ENCODE peak calls at places on chromosomes 3 and 15, in eight cellular contexts. L, K, X, J, B, I, T and Y are unnamed samples.
A peak's percentile ranks its signal among the peaks of the same experiment; 100 is the strongest.

GRCh38 chr15:31303434-31304073 is 23.1 kb upstream of the KLF13 start:
- DNase-seq in I (no peak), X (peak; percentile 59), J (peak; percentile 42), B (no peak), T (peak; percentile 8), K (no peak), L (peak; percentile 57), Y (no peak)

GRCh38 chr3:184760337-184761119 is 48.7 kb upstream of the MAGEF1 start:
- DNase-seq in K (no peak), J (no peak), B (peak; percentile 16), X (no peak), L (no peak), I (no peak), T (no peak), Y (no peak)

GRCh38 chr3:106421928-106422327 is 553.1 kb upstream of the CBLB start:
- DNase-seq in B (no peak), I (peak; percentile 10), X (no peak), L (no peak), J (peak; percentile 36), K (no peak), T (no peak), Y (no peak)

GRCh38 chr15:33923446-33923845 is 44.9 kb upstream of the CHRM5 start:
- DNase-seq in I (no peak), K (no peak), X (no peak), T (no peak), L (no peak), J (no peak), B (no peak), Y (no peak)

GRCh38 chr3:12004741-12005513 is 739 bp downstream of the SYN2 start:
- DNase-seq in I (no peak), L (no peak), B (peak; percentile 58), J (no peak), X (peak; percentile 71), K (peak; percentile 80), T (no peak), Y (no peak)

GRCh38 chr15:57555270-57555669 is 36.4 kb upstream of the MYZAP start:
- DNase-seq in J (peak; percentile 26), I (no peak), T (no peak), B (no peak), L (no peak), K (no peak), X (no peak), Y (peak; percentile 74)

GRCh38 chr3:107025961-107026360 is 351.3 kb upstream of the CCDC54 start:
- DNase-seq in X (no peak), J (no peak), B (no peak), T (no peak), K (no peak), L (no peak), I (no peak), Y (no peak)

GRCh38 chr3:3798641-3799113 is 554 bp upstream of the LRRN1 start:
- DNase-seq in X (peak; percentile 74), J (peak; percentile 12), B (peak; percentile 69), L (peak; percentile 83), T (no peak), I (no peak), K (peak; percentile 66), Y (no peak)

GRCh38 chr3:28856796-28857195 is 424.1 kb upstream of the RBMS3 start:
- DNase-seq in X (no peak), B (no peak), T (no peak), I (peak; percentile 23), L (no peak), J (peak; percentile 16), K (no peak), Y (peak; percentile 6)

GRCh38 chr15:61835476-61836106 is 224.7 kb downstream of the VPS13C start:
- DNase-seq in K (peak; percentile 81), B (peak; percentile 83), X (peak; percentile 89), J (peak; percentile 59), T (peak; percentile 61), L (peak; percentile 77), I (peak; percentile 60), Y (peak; percentile 52)

GRCh38 chr3:44721231-44722102 is 8.0 kb upstream of the ZNF501 start:
- DNase-seq in B (no peak), L (no peak), T (no peak), I (no peak), J (peak; percentile 26), K (no peak), X (no peak), Y (no peak)

GRCh38 chr3:35965908-35966307 is 326.6 kb downstream of the ARPP21 start:
- DNase-seq in T (no peak), I (peak; percentile 75), L (peak; percentile 47), X (no peak), K (peak; percentile 46), B (no peak), J (peak; percentile 71), Y (peak; percentile 38)

GRCh38 chr15:88208305-88208704 is 48.2 kb downstream of the NTRK3 start:
- DNase-seq in B (no peak), K (no peak), T (no peak), L (no peak), I (no peak), X (no peak), J (no peak), Y (no peak)

GRCh38 chr3:46668116-46668515 is 25.4 kb downstream of the ALS2CL start:
- DNase-seq in I (no peak), B (peak; percentile 22), X (no peak), K (peak; percentile 6), J (no peak), T (no peak), L (no peak), Y (no peak)

GRCh38 chr3:66803706-66804496 is 194.2 kb upstream of the KBTBD8 start:
- DNase-seq in K (no peak), B (no peak), I (no peak), X (no peak), J (no peak), T (no peak), L (peak; percentile 19), Y (peak; percentile 53)

GRCh38 chr3:187101184-187102072 is 37.9 kb downstream of the RPL39L start:
- DNase-seq in B (no peak), X (no peak), T (peak; percentile 64), I (no peak), L (no peak), K (peak; percentile 54), J (peak; percentile 56), Y (peak; percentile 90)

GRCh38 chr15:48888836-48889235 is 10.9 kb downstream of the EID1 start:
- DNase-seq in B (no peak), K (no peak), T (no peak), J (peak; percentile 62), L (no peak), I (no peak), X (no peak), Y (no peak)

GRCh38 chr3:159233734-159234133 is 431.9 kb downstream of the MFSD1 start:
- DNase-seq in I (no peak), T (no peak), J (no peak), B (no peak), K (no peak), X (no peak), L (no peak), Y (no peak)

GRCh38 chr15:40048155-40048792 is 9.3 kb upstream of the SRP14 start:
- DNase-seq in L (no peak), B (no peak), T (peak; percentile 88), J (no peak), I (no peak), X (peak; percentile 39), K (no peak), Y (peak; percentile 38)

GRCh38 chr3:24494616-24495333 is at the start of gene THRB:
- DNase-seq in B (peak; percentile 81), I (peak; percentile 72), J (peak; percentile 83), T (no peak), X (peak; percentile 82), L (peak; percentile 79), K (peak; percentile 89), Y (peak; percentile 48)

GRCh38 chr3:184395320-184395660 is 15.4 kb downstream of the CHRD start:
- DNase-seq in T (no peak), L (no peak), I (no peak), J (no peak), B (no peak), X (no peak), K (no peak), Y (no peak)

GRCh38 chr3:94293793-94294195 is 230.9 kb downstream of the NSUN3 start:
- DNase-seq in K (no peak), I (peak; percentile 26), B (no peak), T (no peak), L (peak; percentile 8), X (no peak), J (no peak), Y (no peak)

GRCh38 chr3:156525808-156526207 is 29.1 kb downstream of the SSR3 start:
- DNase-seq in I (peak; percentile 59), X (no peak), J (no peak), B (no peak), L (no peak), K (no peak), T (no peak), Y (no peak)

GRCh38 chr15:70556804-70557203 is 206.6 kb downstream of the UACA start:
- DNase-seq in L (no peak), B (peak; percentile 9), I (no peak), J (no peak), T (no peak), X (no peak), K (no peak), Y (no peak)

GRCh38 chr15:70559223-70559823 is 204.0 kb downstream of the UACA start:
- DNase-seq in B (peak; percentile 18), I (no peak), X (no peak), T (peak; percentile 78), L (no peak), K (peak; percentile 61), J (peak; percentile 51), Y (peak; percentile 55)

GRCh38 chr15:70559840-70560239 is 203.5 kb downstream of the UACA start:
- DNase-seq in T (no peak), X (peak; percentile 37), J (no peak), B (peak; percentile 21), L (no peak), I (no peak), K (no peak), Y (no peak)

GRCh38 chr15:70557506-70558258 is 205.7 kb downstream of the UACA start:
- DNase-seq in J (no peak), T (no peak), I (no peak), L (no peak), K (no peak), X (peak; percentile 34), B (peak; percentile 10), Y (no peak)

GRCh38 chr15:70558406-70559222 is 204.7 kb downstream of the UACA start:
- DNase-seq in I (no peak), J (no peak), L (no peak), T (no peak), B (peak; percentile 24), X (no peak), K (no peak), Y (no peak)
- H2AFZ ChIP-seq in I (no peak overlapping the region), J (no peak overlapping the region), L (no peak overlapping the region), T (no peak overlapping the region), B (no peak overlapping the region), X (no peak overlapping the region), K (no peak overlapping the region), Y (no peak overlapping the region)

GRCh38 chr3:118846176-118846575 is 188.5 kb downstream of the IGSF11 start:
- DNase-seq in T (no peak), J (no peak), L (no peak), B (no peak), X (no peak), K (no peak), I (no peak), Y (no peak)
- H3K79me2 ChIP-seq in T (no peaks in the 10 kb centered on the region), J (no peaks in the 10 kb centered on the region), L (no peaks in the 10 kb centered on the region), B (no peaks in the 10 kb centered on the region), X (no peaks in the 10 kb centered on the region), K (no peaks in the 10 kb centered on the region), I (no peaks in the 10 kb centered on the region), Y (no peaks in the 10 kb centered on the region)

GRCh38 chr3:154111365-154111764 is 9.8 kb upstream of the ARHGEF26 start:
- DNase-seq in B (no peak), K (no peak), J (no peak), T (no peak), I (no peak), L (no peak), X (no peak), Y (no peak)
- H3K9ac ChIP-seq in B (no peak overlapping the region), K (no peak overlapping the region), J (no peak overlapping the region), T (no peak overlapping the region), I (no peak overlapping the region), L (no peak overlapping the region), X (no peak overlapping the region), Y (no peak overlapping the region)

GRCh38 chr15:25786040-25786439 is 77.1 kb downstream of the ATP10A start:
- DNase-seq in X (no peak), T (no peak), L (no peak), I (no peak), J (no peak), K (no peak), B (no peak), Y (no peak)
- H2AFZ ChIP-seq in X (no peak overlapping the region), T (no peak overlapping the region), L (no peak overlapping the region), I (no peak overlapping the region), J (no peak overlapping the region), K (no peak overlapping the region), B (no peak overlapping the region), Y (no peak overlapping the region)